ENCODE peak calls at places on chromosomes 1 and 21, in five cellular contexts. S is HTR-8/SVneo; I is astrocyte of the spinal cord; K is stimulated activated CD4-positive, alpha-beta T cell treated with anti-CD3 and anti-CD28 coated beads, TNF-alpha, amount 100 ng/mL, for 24 hours; N is putamen. D is an unnamed sample.

GRCh38 chr21:21559285-21560045 is 561.3 kb downstream of the NCAM2 start:
- DNase-seq in S (no peak), I (no peak), K (no peak), N (no peak), D (no peak)

GRCh38 chr1:67436511-67437057 is 6.4 kb upstream of the SERBP1 start:
- DNase-seq in S (no peak), I (no peak), K (no peak), N (no peak), D (no peak)

GRCh38 chr1:153260980-153261792 is 1.7 kb downstream of the LORICRIN start:
- DNase-seq in S (no peak), I (peak; percentile 9), K (no peak), N (no peak), D (no peak)

GRCh38 chr1:975365-975764 is 6.5 kb downstream of the PERM1 start:
- DNase-seq in S (no peak), I (no peak), K (no peak), N (no peak), D (no peak)

GRCh38 chr1:25219661-25220251 is 12.5 kb downstream of the SYF2 start:
- DNase-seq in S (no peak), I (no peak), K (no peak), N (no peak), D (no peak)

GRCh38 chr1:64171797-64172281 is 31.6 kb upstream of the UBE2U start:
- DNase-seq in S (no peak), I (peak; percentile 50), K (no peak), N (no peak), D (no peak)

GRCh38 chr1:178916448-178917174 is 45.7 kb upstream of the ANGPTL1 start:
- DNase-seq in S (no peak), I (no peak), K (no peak), N (no peak), D (no peak)

GRCh38 chr1:210218047-210218446 is 14.5 kb upstream of the SERTAD4 start:
- DNase-seq in S (no peak), I (no peak), K (no peak), N (no peak), D (no peak)

GRCh38 chr1:178660484-178660883 is 64.6 kb upstream of the RALGPS2 start:
- DNase-seq in S (no peak), I (no peak), K (no peak), N (no peak), D (no peak)

GRCh38 chr1:202592141-202592540 is 118.1 kb downstream of the SYT2 start:
- DNase-seq in S (no peak), I (no peak), K (no peak), N (no peak), D (no peak)

GRCh38 chr1:38123356-38123755 is 76.8 kb upstream of the POU3F1 start:
- DNase-seq in S (peak; percentile 56), I (no peak), K (no peak), N (no peak), D (no peak)

GRCh38 chr1:172745014-172745413 is 86.1 kb downstream of the FASLG start:
- DNase-seq in S (peak; percentile 51), I (peak; percentile 90), K (no peak), N (peak; percentile 22), D (no peak)

GRCh38 chr1:223738465-223739365 is 26.4 kb downstream of the CAPN2 start:
- DNase-seq in S (no peak), I (no peak), K (no peak), N (no peak), D (no peak)

GRCh38 chr1:99279525-99279924 is 15.2 kb downstream of the PLPPR4 start:
- DNase-seq in S (no peak), I (no peak), K (no peak), N (no peak), D (no peak)

GRCh38 chr1:172826096-172826741 is 167.3 kb downstream of the FASLG start:
- DNase-seq in S (peak; percentile 68), I (peak; percentile 91), K (no peak), N (peak; percentile 26), D (no peak)

GRCh38 chr1:98044766-98045165 is 123.9 kb upstream of the DPYD start:
- DNase-seq in S (no peak), I (no peak), K (no peak), N (no peak), D (no peak)

GRCh38 chr1:76635784-76636183 is 231.5 kb upstream of the ST6GALNAC5 start:
- DNase-seq in S (no peak), I (no peak), K (no peak), N (no peak), D (no peak)

GRCh38 chr1:47474278-47475193 is 36.7 kb downstream of the FOXD2 start:
- DNase-seq in S (no peak), I (no peak), K (no peak), N (no peak), D (no peak)

GRCh38 chr1:109161836-109162606 is 48.1 kb downstream of the ELAPOR1 start:
- DNase-seq in S (peak; percentile 56), I (peak; percentile 55), K (no peak), N (peak; percentile 59), D (no peak)

GRCh38 chr1:1173793-1174415 is at the start of gene TTLL10:
- DNase-seq in S (no peak), I (no peak), K (no peak), N (no peak), D (no peak)

GRCh38 chr1:192544983-192545393 is 30.6 kb upstream of the RGS1 start:
- DNase-seq in S (no peak), I (peak; percentile 89), K (no peak), N (no peak), D (no peak)

GRCh38 chr21:45103966-45104520 is 29.7 kb downstream of the ADARB1 start:
- DNase-seq in S (no peak), I (no peak), K (no peak), N (no peak), D (no peak)

GRCh38 chr21:35016517-35017188 is 32.4 kb downstream of the RUNX1 start:
- DNase-seq in S (no peak), I (no peak), K (no peak), N (no peak), D (no peak)

GRCh38 chr1:228500901-228501871 is 14.0 kb downstream of the RNF187 start:
- DNase-seq in S (peak; percentile 90), I (peak; percentile 83), K (peak; percentile 76), N (peak; percentile 77), D (peak; percentile 81)

GRCh38 chr1:57165546-57165945 is 199.7 kb upstream of the C8B start:
- DNase-seq in S (no peak), I (peak; percentile 14), K (no peak), N (no peak), D (no peak)

GRCh38 chr21:16194851-16195251 is 465.1 kb downstream of the USP25 start:
- DNase-seq in S (no peak), I (peak; percentile 64), K (no peak), N (peak; percentile 51), D (no peak)

GRCh38 chr21:46399129-46399528 is 59.6 kb upstream of the DIP2A start:
- DNase-seq in S (no peak), I (no peak), K (no peak), N (no peak), D (no peak)

GRCh38 chr1:46197551-46198025 is 646 bp downstream of the POMGNT1 start:
- DNase-seq in S (no peak), I (no peak), K (no peak), N (no peak), D (no peak)

GRCh38 chr1:155002479-155003226 is at the start of gene ZBTB7B:
- DNase-seq in S (no peak), I (peak; percentile 47), K (no peak), N (no peak), D (no peak)

GRCh38 chr1:193819376-193819775 is 633.0 kb upstream of the B3GALT2 start:
- DNase-seq in S (no peak), I (no peak), K (no peak), N (no peak), D (no peak)

GRCh38 chr1:185487030-185487429 is 170.0 kb upstream of the IVNS1ABP start:
- DNase-seq in S (no peak), I (no peak), K (no peak), N (no peak), D (no peak)